ENCODE peak calls at places on chromosomes 4 and X, in four cellular contexts. H is Right ventricle myocardium superior, U is GM13976, L is AG08395. C is an unnamed sample.

GRCh38 chrX:9338986-9339385 is 125.9 kb upstream of the TBL1X start:
- DNase-seq in U (no peak), L (no peak), H (no peak), C (no peak)

GRCh38 chrX:53080628-53081580 is 1.3 kb upstream of the TSPYL2 start:
- DNase-seq in U (no peak), H (no peak), L (no peak), C (no peak)

GRCh38 chr4:102466298-102466697 is 34.9 kb upstream of the NFKB1 start:
- DNase-seq in H (no peak), L (no peak), U (no peak), C (no peak)

GRCh38 chr4:179871726-179872125 is 2371.5 kb upstream of the TENM3 start:
- DNase-seq in U (no peak), H (no peak), L (no peak), C (no peak)

GRCh38 chr4:3269105-3269927 is 20.4 kb downstream of the MSANTD1 start:
- DNase-seq in U (peak; percentile 20), H (peak; percentile 41), L (no peak), C (no peak)

GRCh38 chr4:144948421-144948820 is 149.6 kb downstream of the ANAPC10 start:
- DNase-seq in L (no peak), U (no peak), H (no peak), C (no peak)

GRCh38 chrX:23756165-23756564 is 13.1 kb upstream of the ACOT9 start:
- DNase-seq in L (peak; percentile 38), U (peak; percentile 69), H (peak; percentile 50), C (peak; percentile 62)

GRCh38 chr4:24794111-24794860 is 1.1 kb upstream of the SOD3 start:
- DNase-seq in U (no peak), H (peak; percentile 58), L (peak; percentile 61), C (no peak)

GRCh38 chrX:80578518-80579105 is 158.4 kb downstream of the TENT5D start:
- DNase-seq in U (peak; percentile 18), H (no peak), L (peak; percentile 29), C (no peak)

GRCh38 chr4:185504098-185505047 is 30.9 kb downstream of the PDLIM3 start:
- DNase-seq in H (peak; percentile 88), L (peak; percentile 48), U (no peak), C (peak; percentile 83)